ENCODE peak calls at places on chromosomes 5 and 9, in eight cellular contexts. One of them, this sample, is unnamed.

GRCh38 chr5:34002629-34003328 is 5.1 kb downstream of the AMACR start:
- DNase-seq in activated CD8-positive, alpha-beta memory T cell treated with anti-CD3 and anti-CD28 coated beads, Interleukin-2, amount 50 U/mL, for 48 hours: no peak
- DNase-seq in progenitor cell of endocrine pancreas: no peak
- DNase-seq in stimulated activated CD8-positive, alpha-beta memory T cell treated with anti-CD3 and anti-CD28 coated beads, Interleukin-2, amount 100 ng/mL, for 1 hour: no peak
- DNase-seq in HTR-8/SVneo: no peak
- DNase-seq in GM23248: no peak
- DNase-seq in smooth muscle cell of the brain vasculature: no peak
- DNase-seq in brain microvascular endothelial cell: no peak
- DNase-seq in this sample: no peak

GRCh38 chr5:163963881-163964280 is 458.5 kb downstream of the MAT2B start:
- DNase-seq in GM23248: no peak
- DNase-seq in activated CD8-positive, alpha-beta memory T cell treated with anti-CD3 and anti-CD28 coated beads, Interleukin-2, amount 50 U/mL, for 48 hours: no peak
- DNase-seq in smooth muscle cell of the brain vasculature: no peak
- DNase-seq in stimulated activated CD8-positive, alpha-beta memory T cell treated with anti-CD3 and anti-CD28 coated beads, Interleukin-2, amount 100 ng/mL, for 1 hour: no peak
- DNase-seq in HTR-8/SVneo: no peak
- DNase-seq in brain microvascular endothelial cell: no peak
- DNase-seq in progenitor cell of endocrine pancreas: no peak
- DNase-seq in this sample: no peak

GRCh38 chr5:59102437-59102836 is 519.6 kb downstream of the RAB3C start:
- DNase-seq in brain microvascular endothelial cell: no peak
- DNase-seq in stimulated activated CD8-positive, alpha-beta memory T cell treated with anti-CD3 and anti-CD28 coated beads, Interleukin-2, amount 100 ng/mL, for 1 hour: no peak
- DNase-seq in smooth muscle cell of the brain vasculature: no peak
- DNase-seq in GM23248: no peak
- DNase-seq in progenitor cell of endocrine pancreas: no peak
- DNase-seq in activated CD8-positive, alpha-beta memory T cell treated with anti-CD3 and anti-CD28 coated beads, Interleukin-2, amount 50 U/mL, for 48 hours: no peak
- DNase-seq in HTR-8/SVneo: no peak
- DNase-seq in this sample: no peak

GRCh38 chr5:60812426-60812825 is 31.6 kb downstream of the ELOVL7 start:
- DNase-seq in GM23248: no peak
- DNase-seq in activated CD8-positive, alpha-beta memory T cell treated with anti-CD3 and anti-CD28 coated beads, Interleukin-2, amount 50 U/mL, for 48 hours: no peak
- DNase-seq in progenitor cell of endocrine pancreas: no peak
- DNase-seq in smooth muscle cell of the brain vasculature: no peak
- DNase-seq in brain microvascular endothelial cell: no peak
- DNase-seq in stimulated activated CD8-positive, alpha-beta memory T cell treated with anti-CD3 and anti-CD28 coated beads, Interleukin-2, amount 100 ng/mL, for 1 hour: no peak
- DNase-seq in HTR-8/SVneo: no peak
- DNase-seq in this sample: no peak

GRCh38 chr9:15231788-15232635 is 75.0 kb downstream of the TTC39B start:
- DNase-seq in activated CD8-positive, alpha-beta memory T cell treated with anti-CD3 and anti-CD28 coated beads, Interleukin-2, amount 50 U/mL, for 48 hours: no peak
- DNase-seq in brain microvascular endothelial cell: no peak
- DNase-seq in progenitor cell of endocrine pancreas: no peak
- DNase-seq in HTR-8/SVneo: no peak
- DNase-seq in GM23248: peak
- DNase-seq in smooth muscle cell of the brain vasculature: no peak
- DNase-seq in stimulated activated CD8-positive, alpha-beta memory T cell treated with anti-CD3 and anti-CD28 coated beads, Interleukin-2, amount 100 ng/mL, for 1 hour: no peak
- DNase-seq in this sample: no peak

GRCh38 chr5:141940695-141941271 is 17.1 kb downstream of the DELE1 start:
- DNase-seq in smooth muscle cell of the brain vasculature: no peak
- DNase-seq in activated CD8-positive, alpha-beta memory T cell treated with anti-CD3 and anti-CD28 coated beads, Interleukin-2, amount 50 U/mL, for 48 hours: no peak
- DNase-seq in brain microvascular endothelial cell: peak
- DNase-seq in HTR-8/SVneo: no peak
- DNase-seq in GM23248: peak
- DNase-seq in progenitor cell of endocrine pancreas: no peak
- DNase-seq in stimulated activated CD8-positive, alpha-beta memory T cell treated with anti-CD3 and anti-CD28 coated beads, Interleukin-2, amount 100 ng/mL, for 1 hour: no peak
- DNase-seq in this sample: no peak

GRCh38 chr5:53418844-53419243 is 61.6 kb upstream of the FST start:
- DNase-seq in progenitor cell of endocrine pancreas: no peak
- DNase-seq in HTR-8/SVneo: peak
- DNase-seq in stimulated activated CD8-positive, alpha-beta memory T cell treated with anti-CD3 and anti-CD28 coated beads, Interleukin-2, amount 100 ng/mL, for 1 hour: no peak
- DNase-seq in activated CD8-positive, alpha-beta memory T cell treated with anti-CD3 and anti-CD28 coated beads, Interleukin-2, amount 50 U/mL, for 48 hours: no peak
- DNase-seq in GM23248: peak
- DNase-seq in brain microvascular endothelial cell: peak
- DNase-seq in smooth muscle cell of the brain vasculature: no peak
- DNase-seq in this sample: no peak

GRCh38 chr9:38620483-38621433 is at the start of gene ANKRD18A:
- DNase-seq in stimulated activated CD8-positive, alpha-beta memory T cell treated with anti-CD3 and anti-CD28 coated beads, Interleukin-2, amount 100 ng/mL, for 1 hour: no peak
- DNase-seq in smooth muscle cell of the brain vasculature: no peak
- DNase-seq in progenitor cell of endocrine pancreas: peak
- DNase-seq in GM23248: peak
- DNase-seq in brain microvascular endothelial cell: peak
- DNase-seq in activated CD8-positive, alpha-beta memory T cell treated with anti-CD3 and anti-CD28 coated beads, Interleukin-2, amount 50 U/mL, for 48 hours: peak
- DNase-seq in HTR-8/SVneo: peak
- DNase-seq in this sample: peak

GRCh38 chr5:179820483-179821297 is at the start of gene SQSTM1:
- DNase-seq in stimulated activated CD8-positive, alpha-beta memory T cell treated with anti-CD3 and anti-CD28 coated beads, Interleukin-2, amount 100 ng/mL, for 1 hour: peak
- DNase-seq in brain microvascular endothelial cell: peak
- DNase-seq in progenitor cell of endocrine pancreas: peak
- DNase-seq in GM23248: peak
- DNase-seq in activated CD8-positive, alpha-beta memory T cell treated with anti-CD3 and anti-CD28 coated beads, Interleukin-2, amount 50 U/mL, for 48 hours: peak
- DNase-seq in HTR-8/SVneo: peak
- DNase-seq in smooth muscle cell of the brain vasculature: no peak
- DNase-seq in this sample: peak

GRCh38 chr9:129206401-129206800 is 28.3 kb upstream of the IER5L start:
- DNase-seq in GM23248: no peak
- DNase-seq in stimulated activated CD8-positive, alpha-beta memory T cell treated with anti-CD3 and anti-CD28 coated beads, Interleukin-2, amount 100 ng/mL, for 1 hour: no peak
- DNase-seq in brain microvascular endothelial cell: no peak
- DNase-seq in HTR-8/SVneo: no peak
- DNase-seq in progenitor cell of endocrine pancreas: no peak
- DNase-seq in smooth muscle cell of the brain vasculature: no peak
- DNase-seq in activated CD8-positive, alpha-beta memory T cell treated with anti-CD3 and anti-CD28 coated beads, Interleukin-2, amount 50 U/mL, for 48 hours: no peak
- DNase-seq in this sample: no peak

GRCh38 chr5:177557041-177557647 is 2.8 kb upstream of the FAM193B start:
- DNase-seq in GM23248: no peak
- DNase-seq in HTR-8/SVneo: peak
- DNase-seq in smooth muscle cell of the brain vasculature: no peak
- DNase-seq in brain microvascular endothelial cell: no peak
- DNase-seq in progenitor cell of endocrine pancreas: no peak
- DNase-seq in stimulated activated CD8-positive, alpha-beta memory T cell treated with anti-CD3 and anti-CD28 coated beads, Interleukin-2, amount 100 ng/mL, for 1 hour: no peak
- DNase-seq in activated CD8-positive, alpha-beta memory T cell treated with anti-CD3 and anti-CD28 coated beads, Interleukin-2, amount 50 U/mL, for 48 hours: no peak
- DNase-seq in this sample: peak

GRCh38 chr9:122001491-122002201 is 91.5 kb downstream of the TTLL11 start:
- DNase-seq in smooth muscle cell of the brain vasculature: no peak
- DNase-seq in brain microvascular endothelial cell: peak
- DNase-seq in GM23248: peak
- DNase-seq in HTR-8/SVneo: no peak
- DNase-seq in progenitor cell of endocrine pancreas: no peak
- DNase-seq in activated CD8-positive, alpha-beta memory T cell treated with anti-CD3 and anti-CD28 coated beads, Interleukin-2, amount 50 U/mL, for 48 hours: no peak
- DNase-seq in stimulated activated CD8-positive, alpha-beta memory T cell treated with anti-CD3 and anti-CD28 coated beads, Interleukin-2, amount 100 ng/mL, for 1 hour: no peak
- DNase-seq in this sample: no peak

GRCh38 chr9:21510806-21511205 is 28.7 kb upstream of the IFNE start:
- DNase-seq in brain microvascular endothelial cell: no peak
- DNase-seq in smooth muscle cell of the brain vasculature: no peak
- DNase-seq in GM23248: no peak
- DNase-seq in activated CD8-positive, alpha-beta memory T cell treated with anti-CD3 and anti-CD28 coated beads, Interleukin-2, amount 50 U/mL, for 48 hours: no peak
- DNase-seq in stimulated activated CD8-positive, alpha-beta memory T cell treated with anti-CD3 and anti-CD28 coated beads, Interleukin-2, amount 100 ng/mL, for 1 hour: no peak
- DNase-seq in progenitor cell of endocrine pancreas: no peak
- DNase-seq in HTR-8/SVneo: no peak
- DNase-seq in this sample: no peak

This sample was measured in central memory CD4-positive, alpha-beta T cell.